ENCODE peak calls at places on chromosomes 4 and X, in five cellular contexts. One of them, this sample, is unnamed.

GRCh38 chr4:133390198-133390855 is 241.2 kb downstream of the PCDH10 start:
- DNase-seq in foreskin fibroblast: no peak
- DNase-seq in endothelial cell of umbilical vein: no peak
- DNase-seq in A549: no peak
- DNase-seq in brain microvascular endothelial cell: no peak
- DNase-seq in this sample: no peak

GRCh38 chr4:68344785-68345184 is 5.1 kb downstream of the YTHDC1 start:
- DNase-seq in foreskin fibroblast: no peak
- DNase-seq in endothelial cell of umbilical vein: no peak
- DNase-seq in A549: no peak
- DNase-seq in brain microvascular endothelial cell: no peak
- DNase-seq in this sample: no peak

GRCh38 chr4:170229021-170229420 is 139.3 kb upstream of the AADAT start:
- DNase-seq in foreskin fibroblast: no peak
- DNase-seq in endothelial cell of umbilical vein: no peak
- DNase-seq in A549: no peak
- DNase-seq in brain microvascular endothelial cell: no peak
- DNase-seq in this sample: no peak

GRCh38 chr4:169063441-169063840 is 53.4 kb upstream of the CBR4 start:
- DNase-seq in foreskin fibroblast: peak; percentile 32
- DNase-seq in endothelial cell of umbilical vein: no peak
- DNase-seq in A549: no peak
- DNase-seq in brain microvascular endothelial cell: no peak
- DNase-seq in this sample: no peak

GRCh38 chrX:53704854-53705253 is 18.3 kb upstream of the HUWE1 start:
- DNase-seq in foreskin fibroblast: no peak
- DNase-seq in endothelial cell of umbilical vein: no peak
- DNase-seq in A549: no peak
- DNase-seq in brain microvascular endothelial cell: no peak
- DNase-seq in this sample: no peak

GRCh38 chr4:185520119-185520518 is 15.2 kb downstream of the PDLIM3 start:
- DNase-seq in foreskin fibroblast: peak; percentile 7
- DNase-seq in endothelial cell of umbilical vein: peak; percentile 70
- DNase-seq in A549: no peak
- DNase-seq in brain microvascular endothelial cell: peak; percentile 60
- DNase-seq in this sample: no peak

GRCh38 chr4:21011106-21011505 is 310.8 kb downstream of the PACRGL start:
- DNase-seq in foreskin fibroblast: no peak
- DNase-seq in endothelial cell of umbilical vein: peak; percentile 59
- DNase-seq in A549: no peak
- DNase-seq in brain microvascular endothelial cell: no peak
- DNase-seq in this sample: peak; percentile 49

GRCh38 chr4:142353149-142353738 is 492.9 kb downstream of the INPP4B start:
- DNase-seq in foreskin fibroblast: peak; percentile 88
- DNase-seq in endothelial cell of umbilical vein: peak; percentile 68
- DNase-seq in A549: no peak
- DNase-seq in brain microvascular endothelial cell: peak; percentile 38
- DNase-seq in this sample: peak; percentile 27

GRCh38 chr4:59671037-59671436 is 1529.1 kb upstream of the ADGRL3 start:
- DNase-seq in foreskin fibroblast: no peak
- DNase-seq in endothelial cell of umbilical vein: no peak
- DNase-seq in A549: no peak
- DNase-seq in brain microvascular endothelial cell: no peak
- DNase-seq in this sample: no peak

GRCh38 chrX:40109288-40110008 is 11.7 kb upstream of the BCOR start:
- DNase-seq in foreskin fibroblast: peak; percentile 68
- DNase-seq in endothelial cell of umbilical vein: peak; percentile 35
- DNase-seq in A549: peak; percentile 37
- DNase-seq in brain microvascular endothelial cell: no peak
- DNase-seq in this sample: no peak

GRCh38 chr4:104693601-104694201 is 199.0 kb upstream of the CXXC4 start:
- DNase-seq in foreskin fibroblast: peak; percentile 2
- DNase-seq in endothelial cell of umbilical vein: no peak
- DNase-seq in A549: no peak
- DNase-seq in brain microvascular endothelial cell: no peak
- DNase-seq in this sample: no peak

GRCh38 chrX:119984652-119985051 is 41.1 kb upstream of the NKAP start:
- DNase-seq in foreskin fibroblast: no peak
- DNase-seq in endothelial cell of umbilical vein: no peak
- DNase-seq in A549: no peak
- DNase-seq in brain microvascular endothelial cell: no peak
- DNase-seq in this sample: no peak

GRCh38 chr4:119733431-119733830 is 104.8 kb upstream of the PDE5A start:
- DNase-seq in foreskin fibroblast: peak; percentile 60
- DNase-seq in endothelial cell of umbilical vein: no peak
- DNase-seq in A549: no peak
- DNase-seq in brain microvascular endothelial cell: peak; percentile 33
- DNase-seq in this sample: no peak

GRCh38 chrX:148290937-148291336 is 209.5 kb upstream of the AFF2 start:
- DNase-seq in foreskin fibroblast: no peak
- DNase-seq in endothelial cell of umbilical vein: peak; percentile 56
- DNase-seq in A549: no peak
- DNase-seq in brain microvascular endothelial cell: no peak
- DNase-seq in this sample: no peak

GRCh38 chr4:17721496-17722360 is 59.7 kb downstream of the FAM184B start:
- DNase-seq in foreskin fibroblast: peak; percentile 78
- DNase-seq in endothelial cell of umbilical vein: no peak
- DNase-seq in A549: no peak
- DNase-seq in brain microvascular endothelial cell: peak; percentile 23
- DNase-seq in this sample: no peak

GRCh38 chrX:107447642-107448041 is 1.8 kb upstream of the FRMPD3 start:
- DNase-seq in foreskin fibroblast: no peak
- DNase-seq in endothelial cell of umbilical vein: no peak
- DNase-seq in A549: no peak
- DNase-seq in brain microvascular endothelial cell: no peak
- DNase-seq in this sample: no peak

GRCh38 chr4:10088135-10089010 is 28.2 kb downstream of the WDR1 start:
- DNase-seq in foreskin fibroblast: no peak
- DNase-seq in endothelial cell of umbilical vein: no peak
- DNase-seq in A549: no peak
- DNase-seq in brain microvascular endothelial cell: no peak
- DNase-seq in this sample: no peak

GRCh38 chrX:85499400-85499799 is 119.9 kb upstream of the POF1B start:
- DNase-seq in foreskin fibroblast: no peak
- DNase-seq in endothelial cell of umbilical vein: no peak
- DNase-seq in A549: no peak
- DNase-seq in brain microvascular endothelial cell: no peak
- DNase-seq in this sample: no peak

GRCh38 chrX:151871244-151871643 is 41.4 kb upstream of the MAGEA4 start:
- DNase-seq in foreskin fibroblast: peak; percentile 89
- DNase-seq in endothelial cell of umbilical vein: peak; percentile 56
- DNase-seq in A549: peak; percentile 50
- DNase-seq in brain microvascular endothelial cell: peak; percentile 92
- DNase-seq in this sample: no peak

GRCh38 chrX:46244451-46244850 is 300.8 kb downstream of the ZNF674 start:
- DNase-seq in foreskin fibroblast: peak; percentile 12
- DNase-seq in endothelial cell of umbilical vein: no peak
- DNase-seq in A549: no peak
- DNase-seq in brain microvascular endothelial cell: no peak
- DNase-seq in this sample: no peak

GRCh38 chrX:49238735-49239134 is 3.5 kb downstream of the CCDC22 start:
- DNase-seq in foreskin fibroblast: no peak
- DNase-seq in endothelial cell of umbilical vein: no peak
- DNase-seq in A549: no peak
- DNase-seq in brain microvascular endothelial cell: no peak
- DNase-seq in this sample: no peak

GRCh38 chr4:100288811-100289529 is 98.7 kb upstream of the DDIT4L start:
- DNase-seq in foreskin fibroblast: peak; percentile 41
- DNase-seq in endothelial cell of umbilical vein: no peak
- DNase-seq in A549: no peak
- DNase-seq in brain microvascular endothelial cell: no peak
- DNase-seq in this sample: no peak

GRCh38 chrX:24682739-24683432 is 10.8 kb upstream of the POLA1 start:
- DNase-seq in foreskin fibroblast: no peak
- DNase-seq in endothelial cell of umbilical vein: no peak
- DNase-seq in A549: no peak
- DNase-seq in brain microvascular endothelial cell: no peak
- DNase-seq in this sample: no peak

GRCh38 chrX:13360146-13360545 is 40.3 kb upstream of the ATXN3L start:
- DNase-seq in foreskin fibroblast: no peak
- DNase-seq in endothelial cell of umbilical vein: no peak
- DNase-seq in A549: no peak
- DNase-seq in brain microvascular endothelial cell: no peak
- DNase-seq in this sample: no peak

GRCh38 chr4:133812236-133812635 is 389.4 kb downstream of the PABPC4L start:
- DNase-seq in foreskin fibroblast: no peak
- DNase-seq in endothelial cell of umbilical vein: no peak
- DNase-seq in A549: no peak
- DNase-seq in brain microvascular endothelial cell: no peak
- DNase-seq in this sample: no peak

GRCh38 chr4:30720656-30721352 is 635 bp downstream of the PCDH7 start:
- DNase-seq in foreskin fibroblast: peak; percentile 71
- DNase-seq in endothelial cell of umbilical vein: peak; percentile 67
- DNase-seq in A549: peak; percentile 4
- DNase-seq in brain microvascular endothelial cell: peak; percentile 27
- DNase-seq in this sample: no peak

GRCh38 chr4:22191565-22192301 is 243.2 kb upstream of the KCNIP4 start:
- DNase-seq in foreskin fibroblast: peak; percentile 30
- DNase-seq in endothelial cell of umbilical vein: no peak
- DNase-seq in A549: no peak
- DNase-seq in brain microvascular endothelial cell: no peak
- DNase-seq in this sample: no peak
- H3K4me3 ChIP-seq in foreskin fibroblast: no peak overlapping the region
- H3K4me3 ChIP-seq in endothelial cell of umbilical vein: no peak overlapping the region
- H3K4me3 ChIP-seq in A549: no peak overlapping the region
- H3K4me3 ChIP-seq in brain microvascular endothelial cell: no peak overlapping the region
- H3K4me3 ChIP-seq in this sample: no peak overlapping the region

GRCh38 chr4:172982151-172982590 is 186.4 kb upstream of the GALNT7 start:
- DNase-seq in foreskin fibroblast: peak; percentile 96
- DNase-seq in endothelial cell of umbilical vein: peak; percentile 92
- DNase-seq in A549: peak; percentile 17
- DNase-seq in brain microvascular endothelial cell: peak; percentile 84
- DNase-seq in this sample: no peak

GRCh38 chr4:172978848-172979247 is 189.8 kb upstream of the GALNT7 start:
- DNase-seq in foreskin fibroblast: no peak
- DNase-seq in endothelial cell of umbilical vein: no peak
- DNase-seq in A549: no peak
- DNase-seq in brain microvascular endothelial cell: no peak
- DNase-seq in this sample: no peak

GRCh38 chr4:172980178-172980577 is 188.4 kb upstream of the GALNT7 start:
- DNase-seq in foreskin fibroblast: peak; percentile 71
- DNase-seq in endothelial cell of umbilical vein: no peak
- DNase-seq in A549: no peak
- DNase-seq in brain microvascular endothelial cell: no peak
- DNase-seq in this sample: no peak

GRCh38 chr4:172975651-172976229 is 192.9 kb upstream of the GALNT7 start:
- DNase-seq in foreskin fibroblast: no peak
- DNase-seq in endothelial cell of umbilical vein: no peak
- DNase-seq in A549: no peak
- DNase-seq in brain microvascular endothelial cell: no peak
- DNase-seq in this sample: no peak

GRCh38 chr4:172979332-172979731 is 189.3 kb upstream of the GALNT7 start:
- DNase-seq in foreskin fibroblast: no peak
- DNase-seq in endothelial cell of umbilical vein: no peak
- DNase-seq in A549: no peak
- DNase-seq in brain microvascular endothelial cell: no peak
- DNase-seq in this sample: no peak
- TF ChIP-seq CTCF in foreskin fibroblast: no peak
- TF ChIP-seq CTCF in endothelial cell of umbilical vein: no peak
- TF ChIP-seq CTCF in A549: no peak
- TF ChIP-seq CTCF in brain microvascular endothelial cell: no peak
- TF ChIP-seq CTCF in this sample: no peak

GRCh38 chrX:109475174-109475891 is 6.6 kb downstream of the GUCY2F start:
- DNase-seq in foreskin fibroblast: peak; percentile 74
- DNase-seq in endothelial cell of umbilical vein: peak; percentile 58
- DNase-seq in A549: peak; percentile 18
- DNase-seq in brain microvascular endothelial cell: peak; percentile 53
- DNase-seq in this sample: no peak
- H3K4me3 ChIP-seq in foreskin fibroblast: no peak overlapping the region
- H3K4me3 ChIP-seq in endothelial cell of umbilical vein: peak overlapping the region; percentile 39
- H3K4me3 ChIP-seq in A549: no peak overlapping the region
- H3K4me3 ChIP-seq in brain microvascular endothelial cell: peak overlapping the region; percentile 2
- H3K4me3 ChIP-seq in this sample: peak overlapping the region; percentile 21

GRCh38 chr4:164977243-164978164 is at the start of gene TRIM61:
- DNase-seq in foreskin fibroblast: peak; percentile 41
- DNase-seq in endothelial cell of umbilical vein: no peak
- DNase-seq in A549: no peak
- DNase-seq in brain microvascular endothelial cell: peak; percentile 34
- DNase-seq in this sample: no peak
- TF ChIP-seq CTCF in foreskin fibroblast: no peak
- TF ChIP-seq CTCF in endothelial cell of umbilical vein: no peak
- TF ChIP-seq CTCF in A549: no peak
- TF ChIP-seq CTCF in brain microvascular endothelial cell: no peak
- TF ChIP-seq CTCF in this sample: no peak

GRCh38 chrX:129980043-129980442 is 2.4 kb upstream of the BCORL1 start:
- DNase-seq in foreskin fibroblast: peak; percentile 33
- DNase-seq in endothelial cell of umbilical vein: no peak
- DNase-seq in A549: no peak
- DNase-seq in brain microvascular endothelial cell: no peak
- DNase-seq in this sample: no peak
- H3K4me3 ChIP-seq in foreskin fibroblast: peak overlapping the region; percentile 47
- H3K4me3 ChIP-seq in endothelial cell of umbilical vein: no peak overlapping the region
- H3K4me3 ChIP-seq in A549: no peak overlapping the region
- H3K4me3 ChIP-seq in brain microvascular endothelial cell: peak overlapping the region; percentile 20
- H3K4me3 ChIP-seq in this sample: peak overlapping the region; percentile 65

GRCh38 chr4:97152159-97152558 is 991.1 kb downstream of the STPG2 start:
- DNase-seq in foreskin fibroblast: no peak
- DNase-seq in endothelial cell of umbilical vein: no peak
- DNase-seq in A549: no peak
- DNase-seq in brain microvascular endothelial cell: no peak
- DNase-seq in this sample: no peak

GRCh38 chr4:97150966-97151365 is 992.3 kb downstream of the STPG2 start:
- DNase-seq in foreskin fibroblast: no peak
- DNase-seq in endothelial cell of umbilical vein: no peak
- DNase-seq in A549: no peak
- DNase-seq in brain microvascular endothelial cell: no peak
- DNase-seq in this sample: no peak

DNA sequence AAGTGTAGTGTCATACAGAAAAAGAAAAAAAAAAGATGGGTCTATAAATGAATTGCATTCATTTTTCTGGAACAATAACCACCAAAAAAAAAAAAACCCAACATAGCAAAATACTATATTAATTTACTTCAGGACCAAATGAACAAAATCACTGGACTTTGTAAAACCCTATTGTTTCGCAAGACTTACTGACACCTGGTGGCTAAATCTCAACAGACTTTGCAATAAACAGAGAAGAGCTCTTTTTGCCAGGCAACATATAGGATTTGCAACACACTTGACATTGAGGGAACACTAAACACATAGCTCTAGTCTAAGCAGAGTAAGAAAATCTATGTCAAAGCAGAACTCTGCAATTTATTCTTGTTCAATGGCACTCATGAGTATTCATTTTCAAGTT is 990.2 kb downstream of the STPG2 start:
- DNase-seq in foreskin fibroblast: no peak
- DNase-seq in endothelial cell of umbilical vein: peak; percentile 36
- DNase-seq in A549: no peak
- DNase-seq in brain microvascular endothelial cell: peak; percentile 9
- DNase-seq in this sample: peak; percentile 2
- TF ChIP-seq CTCF in foreskin fibroblast: no peak
- TF ChIP-seq CTCF in endothelial cell of umbilical vein: peak; percentile 36
- TF ChIP-seq CTCF in A549: no peak
- TF ChIP-seq CTCF in brain microvascular endothelial cell: peak; percentile 22
- TF ChIP-seq CTCF in this sample: peak; percentile 66

DNA sequence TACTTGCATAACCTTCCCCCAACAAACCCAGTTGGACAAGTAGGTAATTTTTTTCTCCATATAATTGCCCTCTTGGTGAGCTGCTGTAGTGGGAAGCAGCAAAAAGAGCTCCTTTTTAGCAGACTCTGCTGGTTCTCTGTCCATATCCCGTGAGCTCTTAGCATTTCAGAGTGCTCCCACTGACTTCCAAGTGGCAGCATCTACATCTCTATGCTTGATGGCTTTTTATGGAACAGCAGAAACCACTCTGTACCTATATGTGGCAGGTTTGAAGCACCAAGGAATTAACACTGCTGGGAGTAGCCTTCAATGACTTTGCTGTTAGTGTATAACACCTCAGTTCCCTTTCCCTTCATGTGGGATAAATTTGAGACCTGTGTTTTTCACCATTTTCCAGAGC is 168.4 kb upstream of the NHS start:
- DNase-seq in foreskin fibroblast: no peak
- DNase-seq in endothelial cell of umbilical vein: no peak
- DNase-seq in A549: no peak
- DNase-seq in brain microvascular endothelial cell: no peak
- DNase-seq in this sample: no peak
- H3K4me3 ChIP-seq in foreskin fibroblast: no peak overlapping the region
- H3K4me3 ChIP-seq in endothelial cell of umbilical vein: no peak overlapping the region
- H3K4me3 ChIP-seq in A549: no peak overlapping the region
- H3K4me3 ChIP-seq in brain microvascular endothelial cell: no peak overlapping the region
- H3K4me3 ChIP-seq in this sample: no peak overlapping the region